ENCODE peak calls at places on chromosomes 1 and 21, in seven cellular contexts. U is brain microvascular endothelial cell, A is fibroblast of lung, P is HL-60, C is prostate gland, K is cardiac muscle cell, X is transverse colon. W is an unnamed sample.
A peak's percentile ranks its signal among the peaks of the same experiment; 100 is the strongest.

GRCh38 chr1:228735871-228736586 is 750 bp downstream of the RHOU start:
- DNase-seq in U (no peak), A (peak; percentile 32), P (peak; percentile 25), C (peak; percentile 49), K (peak; percentile 47), X (peak; percentile 69), W (peak; percentile 42)

GRCh38 chr21:45542667-45543370 is 579 bp upstream of the SLC19A1 start:
- DNase-seq in U (no peak), A (no peak), P (no peak), C (no peak), K (no peak), X (no peak), W (peak; percentile 64)

GRCh38 chr1:75265792-75266191 is 131.6 kb downstream of the LHX8 start:
- DNase-seq in U (peak; percentile 16), A (peak; percentile 26), P (no peak), C (no peak), K (peak; percentile 52), X (no peak), W (no peak)

GRCh38 chr21:37478821-37479220 is 112.2 kb downstream of the DYRK1A start:
- DNase-seq in U (no peak), A (no peak), P (no peak), C (no peak), K (no peak), X (no peak), W (no peak)

GRCh38 chr1:219790834-219791615 is 137.3 kb downstream of the SLC30A10 start:
- DNase-seq in U (peak; percentile 75), A (no peak), P (no peak), C (no peak), K (peak; percentile 36), X (no peak), W (no peak)

GRCh38 chr1:99441234-99442095 is 177.2 kb downstream of the PLPPR4 start:
- DNase-seq in U (peak; percentile 37), A (peak; percentile 22), P (no peak), C (no peak), K (no peak), X (no peak), W (no peak)

GRCh38 chr1:228698017-228698329 is 37.3 kb upstream of the RHOU start:
- DNase-seq in U (no peak), A (no peak), P (no peak), C (no peak), K (no peak), X (no peak), W (no peak)

GRCh38 chr21:43703068-43703880 is 15.7 kb upstream of the PDXK start:
- DNase-seq in U (peak; percentile 69), A (peak; percentile 74), P (peak; percentile 72), C (no peak), K (peak; percentile 64), X (peak; percentile 78), W (no peak)

GRCh38 chr21:45594721-45595489 is 48.6 kb upstream of the PCBP3 start:
- DNase-seq in U (no peak), A (no peak), P (no peak), C (no peak), K (no peak), X (no peak), W (no peak)

GRCh38 chr1:107669996-107670395 is 295.0 kb downstream of the VAV3 start:
- DNase-seq in U (no peak), A (peak; percentile 44), P (no peak), C (peak; percentile 60), K (peak; percentile 23), X (peak; percentile 80), W (no peak)

GRCh38 chr1:228397454-228397786 is 9.2 kb downstream of the TRIM11 start:
- DNase-seq in U (no peak), A (no peak), P (no peak), C (no peak), K (no peak), X (no peak), W (peak; percentile 27)

GRCh38 chr1:119141020-119141424 is 569 bp upstream of the WARS2 start:
- DNase-seq in U (peak; percentile 17), A (peak; percentile 34), P (peak; percentile 65), C (no peak), K (no peak), X (peak; percentile 31), W (no peak)

GRCh38 chr1:175783126-175783722 is 39.8 kb upstream of the TNR start:
- DNase-seq in U (no peak), A (no peak), P (no peak), C (no peak), K (no peak), X (no peak), W (no peak)

GRCh38 chr1:155044812-155045690 is 6.1 kb upstream of the ADAM15 start:
- DNase-seq in U (peak; percentile 72), A (peak; percentile 85), P (peak; percentile 76), C (peak; percentile 65), K (peak; percentile 81), X (peak; percentile 85), W (peak; percentile 84)

GRCh38 chr1:42081475-42081874 is 71.7 kb upstream of the GUCA2B start:
- DNase-seq in U (no peak), A (no peak), P (no peak), C (peak; percentile 65), K (no peak), X (peak; percentile 75), W (no peak)

GRCh38 chr1:95257758-95258157 is 23.7 kb downstream of the RWDD3 start:
- DNase-seq in U (peak; percentile 9), A (no peak), P (no peak), C (no peak), K (no peak), X (no peak), W (no peak)

GRCh38 chr1:227192163-227192562 is 126.1 kb downstream of the CDC42BPA start:
- DNase-seq in U (peak; percentile 92), A (peak; percentile 97), P (no peak), C (no peak), K (no peak), X (peak; percentile 10), W (no peak)

GRCh38 chr1:91546876-91547275 is 46.2 kb downstream of the CDC7 start:
- DNase-seq in U (no peak), A (no peak), P (no peak), C (no peak), K (no peak), X (no peak), W (no peak)

GRCh38 chr1:151516031-151516511 is 4.9 kb downstream of the CGN start:
- DNase-seq in U (no peak), A (no peak), P (no peak), C (peak; percentile 71), K (no peak), X (no peak), W (no peak)

GRCh38 chr21:37463083-37463780 is 96.7 kb downstream of the DYRK1A start:
- DNase-seq in U (peak; percentile 37), A (peak; percentile 85), P (no peak), C (no peak), K (no peak), X (no peak), W (no peak)

DNA sequence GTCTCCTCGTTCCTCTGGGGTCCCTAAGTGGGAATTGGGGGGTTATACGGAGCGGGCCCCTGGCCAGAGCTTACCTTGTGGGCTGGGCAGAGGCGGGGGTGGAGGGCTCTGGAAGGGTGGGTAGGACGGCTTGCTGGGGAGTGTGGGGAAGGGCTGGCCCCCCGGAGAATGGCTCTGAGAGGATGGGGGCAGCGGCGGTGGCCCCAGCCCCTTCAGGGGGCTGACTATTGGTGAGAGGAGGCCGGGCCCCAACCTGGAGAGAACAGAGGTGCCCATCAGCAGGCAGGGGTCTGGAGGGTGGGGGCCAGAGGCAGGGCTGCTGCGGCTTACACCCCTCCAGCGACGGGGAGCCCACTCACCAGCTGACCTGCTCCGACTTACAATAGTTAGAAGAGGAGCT is 50.6 kb downstream of the DMRTB1 start:
- DNase-seq in U (no peak), A (no peak), P (no peak), C (no peak), K (no peak), X (no peak), W (no peak)
- H3K27ac ChIP-seq in U (no peak overlapping the region), A (no peak overlapping the region), P (no peak overlapping the region), C (peak overlapping the region; percentile 18), K (no peak overlapping the region), X (no peak overlapping the region), W (no peak overlapping the region)

GRCh38 chr1:23555225-23555801 is 4.0 kb downstream of the ID3 start:
- DNase-seq in U (peak; percentile 77), A (peak; percentile 61), P (no peak), C (no peak), K (peak; percentile 26), X (peak; percentile 41), W (peak; percentile 45)

GRCh38 chr1:23555949-23556640 is 3.2 kb downstream of the ID3 start:
- DNase-seq in U (peak; percentile 88), A (peak; percentile 64), P (no peak), C (no peak), K (peak; percentile 77), X (peak; percentile 54), W (no peak)

GRCh38 chr1:23553206-23553895 is 6.0 kb downstream of the ID3 start:
- DNase-seq in U (no peak), A (no peak), P (no peak), C (no peak), K (no peak), X (no peak), W (no peak)

GRCh38 chr1:23553896-23554480 is 5.3 kb downstream of the ID3 start:
- DNase-seq in U (no peak), A (no peak), P (no peak), C (no peak), K (no peak), X (no peak), W (no peak)

GRCh38 chr1:23554481-23555224 is 4.6 kb downstream of the ID3 start:
- DNase-seq in U (peak; percentile 85), A (peak; percentile 78), P (peak; percentile 23), C (peak; percentile 85), K (peak; percentile 95), X (peak; percentile 90), W (peak; percentile 90)
- TF ChIP-seq CTCF in U (peak; percentile 44), A (peak; percentile 15), P (no peak), C (peak; percentile 39), K (no peak), X (peak; percentile 20), W (peak; percentile 44)

DNA sequence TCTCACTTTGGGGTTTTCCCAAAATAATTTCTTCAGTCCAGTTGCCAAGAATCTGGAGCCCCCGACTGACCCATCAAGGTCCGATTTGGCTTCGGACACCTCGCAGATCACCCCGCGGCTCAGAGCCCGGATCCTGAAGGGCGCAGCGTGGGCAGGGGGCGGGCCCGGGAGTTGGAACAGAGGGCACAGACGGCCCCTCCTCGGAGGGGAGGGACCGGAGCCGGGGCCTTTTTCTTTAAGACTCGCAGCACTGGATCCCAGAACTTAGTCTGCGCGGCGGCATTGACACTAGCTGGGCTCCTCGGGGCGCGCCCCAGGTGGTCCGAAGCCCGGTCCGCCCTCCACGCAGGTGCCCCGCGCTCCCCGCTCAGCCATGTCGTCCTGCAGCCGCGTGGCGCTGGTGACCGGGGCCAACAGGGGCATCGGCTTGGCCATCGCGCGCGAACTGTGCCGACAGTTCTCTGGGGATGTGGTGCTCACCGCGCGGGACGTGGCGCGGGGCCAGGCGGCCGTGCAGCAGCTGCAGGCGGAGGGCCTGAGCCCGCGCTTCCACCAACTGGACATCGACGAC is at the start of gene CBR3:
- DNase-seq in U (peak; percentile 33), A (peak; percentile 39), P (no peak), C (peak; percentile 60), K (no peak), X (peak; percentile 55), W (peak; percentile 61)
- H3K27ac ChIP-seq in U (peak within 1 kb of the TSS; percentile 69), A (peak within 1 kb of the TSS; percentile 88), P (no peak within 1 kb of the TSS), C (peak within 1 kb of the TSS; percentile 88), K (no peak within 1 kb of the TSS), X (peak within 1 kb of the TSS; percentile 87), W (peak within 1 kb of the TSS; percentile 92)

DNA sequence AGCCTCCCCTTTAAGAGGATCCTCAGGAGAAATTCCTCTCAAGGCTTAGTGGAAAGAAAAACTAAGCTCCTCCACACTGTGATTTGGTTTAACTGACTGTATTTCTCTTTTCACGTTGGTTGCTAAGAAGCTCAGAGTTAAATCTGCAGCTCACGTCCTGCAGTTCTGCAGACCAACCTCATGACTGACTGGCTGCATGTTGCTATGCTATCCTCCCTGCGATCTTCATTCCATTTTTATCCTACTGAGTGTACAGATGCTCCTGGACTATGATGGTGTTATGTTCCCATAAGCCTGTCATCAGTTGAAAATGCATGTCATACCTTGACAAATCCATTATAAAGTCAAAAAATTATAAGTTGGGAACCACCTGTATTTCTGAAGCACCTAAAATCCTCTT is 34.6 kb downstream of the FAM163A start:
- DNase-seq in U (no peak), A (no peak), P (no peak), C (no peak), K (no peak), X (no peak), W (no peak)
- TF ChIP-seq CTCF in U (no peak), A (no peak), P (no peak), C (no peak), K (no peak), X (no peak), W (no peak)